ENCODE peak calls at places on chromosomes 2 and 18, in eight cellular contexts. One of them, this sample, is unnamed.
A peak's percentile ranks its signal among the peaks of the same experiment; 100 is the strongest.

GRCh38 chr2:67564626-67565025 is 167.5 kb downstream of the ETAA1 start:
- DNase-seq in naive B cell: no peak
- DNase-seq in A172: no peak
- DNase-seq in CD4-positive, alpha-beta memory T cell: no peak
- DNase-seq in CD4-positive, alpha-beta T cell: no peak
- DNase-seq in T-helper 17 cell: no peak
- DNase-seq in NAMALWA: no peak
- DNase-seq in heart right ventricle: no peak
- DNase-seq in this sample: no peak

GRCh38 chr2:66585616-66586015 is 150.7 kb downstream of the MEIS1 start:
- DNase-seq in CD4-positive, alpha-beta memory T cell: no peak
- DNase-seq in A172: peak; percentile 44
- DNase-seq in T-helper 17 cell: no peak
- DNase-seq in heart right ventricle: no peak
- DNase-seq in NAMALWA: no peak
- DNase-seq in CD4-positive, alpha-beta T cell: no peak
- DNase-seq in naive B cell: no peak
- DNase-seq in this sample: no peak

GRCh38 chr2:182726473-182726872 is 10.4 kb downstream of the DNAJC10 start:
- DNase-seq in A172: no peak
- DNase-seq in T-helper 17 cell: no peak
- DNase-seq in NAMALWA: peak; percentile 13
- DNase-seq in CD4-positive, alpha-beta memory T cell: no peak
- DNase-seq in naive B cell: no peak
- DNase-seq in CD4-positive, alpha-beta T cell: no peak
- DNase-seq in heart right ventricle: no peak
- DNase-seq in this sample: no peak

GRCh38 chr2:201432551-201433388 is 18.5 kb downstream of the TRAK2 start:
- DNase-seq in T-helper 17 cell: no peak
- DNase-seq in naive B cell: no peak
- DNase-seq in CD4-positive, alpha-beta T cell: no peak
- DNase-seq in A172: peak; percentile 27
- DNase-seq in heart right ventricle: no peak
- DNase-seq in NAMALWA: no peak
- DNase-seq in CD4-positive, alpha-beta memory T cell: no peak
- DNase-seq in this sample: no peak

GRCh38 chr2:112912403-112912802 is 1.4 kb downstream of the IL37 start:
- DNase-seq in A172: no peak
- DNase-seq in CD4-positive, alpha-beta memory T cell: no peak
- DNase-seq in CD4-positive, alpha-beta T cell: no peak
- DNase-seq in heart right ventricle: no peak
- DNase-seq in NAMALWA: peak; percentile 12
- DNase-seq in T-helper 17 cell: no peak
- DNase-seq in naive B cell: no peak
- DNase-seq in this sample: no peak

GRCh38 chr2:207792244-207792785 is 22.6 kb upstream of the FZD5 start:
- DNase-seq in CD4-positive, alpha-beta T cell: no peak
- DNase-seq in CD4-positive, alpha-beta memory T cell: no peak
- DNase-seq in NAMALWA: no peak
- DNase-seq in A172: peak; percentile 82
- DNase-seq in T-helper 17 cell: no peak
- DNase-seq in heart right ventricle: no peak
- DNase-seq in naive B cell: no peak
- DNase-seq in this sample: no peak

GRCh38 chr2:14199040-14199439 is 433.5 kb upstream of the LRATD1 start:
- DNase-seq in NAMALWA: no peak
- DNase-seq in CD4-positive, alpha-beta T cell: no peak
- DNase-seq in T-helper 17 cell: no peak
- DNase-seq in A172: no peak
- DNase-seq in CD4-positive, alpha-beta memory T cell: no peak
- DNase-seq in heart right ventricle: no peak
- DNase-seq in naive B cell: no peak
- DNase-seq in this sample: no peak

GRCh38 chr2:195586062-195586713 is 70.8 kb upstream of the SLC39A10 start:
- DNase-seq in naive B cell: no peak
- DNase-seq in T-helper 17 cell: no peak
- DNase-seq in NAMALWA: no peak
- DNase-seq in A172: no peak
- DNase-seq in CD4-positive, alpha-beta T cell: no peak
- DNase-seq in heart right ventricle: no peak
- DNase-seq in CD4-positive, alpha-beta memory T cell: no peak
- DNase-seq in this sample: no peak

GRCh38 chr18:8654482-8655451 is 45.5 kb downstream of the RAB12 start:
- DNase-seq in A172: no peak
- DNase-seq in CD4-positive, alpha-beta T cell: no peak
- DNase-seq in heart right ventricle: no peak
- DNase-seq in CD4-positive, alpha-beta memory T cell: peak; percentile 24
- DNase-seq in naive B cell: peak; percentile 24
- DNase-seq in T-helper 17 cell: no peak
- DNase-seq in NAMALWA: peak; percentile 52
- DNase-seq in this sample: peak; percentile 45

GRCh38 chr18:78982186-78982585 is 2.6 kb downstream of the SALL3 start:
- DNase-seq in T-helper 17 cell: no peak
- DNase-seq in heart right ventricle: no peak
- DNase-seq in A172: no peak
- DNase-seq in CD4-positive, alpha-beta T cell: no peak
- DNase-seq in NAMALWA: no peak
- DNase-seq in naive B cell: no peak
- DNase-seq in CD4-positive, alpha-beta memory T cell: no peak
- DNase-seq in this sample: peak; percentile 31

GRCh38 chr2:238183846-238184245 is 19.6 kb downstream of the ILKAP start:
- DNase-seq in T-helper 17 cell: no peak
- DNase-seq in heart right ventricle: no peak
- DNase-seq in CD4-positive, alpha-beta T cell: no peak
- DNase-seq in CD4-positive, alpha-beta memory T cell: no peak
- DNase-seq in naive B cell: no peak
- DNase-seq in A172: no peak
- DNase-seq in NAMALWA: no peak
- DNase-seq in this sample: no peak

GRCh38 chr18:77967791-77968190 is 718.1 kb downstream of the GALR1 start:
- DNase-seq in naive B cell: no peak
- DNase-seq in T-helper 17 cell: no peak
- DNase-seq in NAMALWA: no peak
- DNase-seq in heart right ventricle: no peak
- DNase-seq in CD4-positive, alpha-beta memory T cell: no peak
- DNase-seq in A172: no peak
- DNase-seq in CD4-positive, alpha-beta T cell: no peak
- DNase-seq in this sample: no peak

GRCh38 chr2:196195758-196196157 is 24.4 kb upstream of the STK17B start:
- DNase-seq in naive B cell: no peak
- DNase-seq in CD4-positive, alpha-beta memory T cell: no peak
- DNase-seq in CD4-positive, alpha-beta T cell: no peak
- DNase-seq in heart right ventricle: no peak
- DNase-seq in T-helper 17 cell: no peak
- DNase-seq in A172: no peak
- DNase-seq in NAMALWA: no peak
- DNase-seq in this sample: no peak

GRCh38 chr18:51933903-51934302 is 406.1 kb upstream of the DCC start:
- DNase-seq in T-helper 17 cell: no peak
- DNase-seq in CD4-positive, alpha-beta memory T cell: no peak
- DNase-seq in NAMALWA: no peak
- DNase-seq in A172: no peak
- DNase-seq in heart right ventricle: no peak
- DNase-seq in naive B cell: no peak
- DNase-seq in CD4-positive, alpha-beta T cell: no peak
- DNase-seq in this sample: no peak

GRCh38 chr2:7517122-7517487 is 599.9 kb downstream of the RNF144A start:
- DNase-seq in CD4-positive, alpha-beta memory T cell: peak; percentile 37
- DNase-seq in T-helper 17 cell: no peak
- DNase-seq in CD4-positive, alpha-beta T cell: peak; percentile 7
- DNase-seq in A172: no peak
- DNase-seq in naive B cell: no peak
- DNase-seq in heart right ventricle: no peak
- DNase-seq in NAMALWA: no peak
- DNase-seq in this sample: no peak

GRCh38 chr18:58716046-58716766 is 44.9 kb downstream of the MALT1 start:
- DNase-seq in CD4-positive, alpha-beta memory T cell: peak; percentile 37
- DNase-seq in A172: no peak
- DNase-seq in heart right ventricle: no peak
- DNase-seq in T-helper 17 cell: no peak
- DNase-seq in CD4-positive, alpha-beta T cell: no peak
- DNase-seq in NAMALWA: peak; percentile 72
- DNase-seq in naive B cell: peak; percentile 20
- DNase-seq in this sample: no peak

GRCh38 chr2:12501469-12502147 is 215.1 kb upstream of the TRIB2 start:
- DNase-seq in T-helper 17 cell: peak; percentile 25
- DNase-seq in heart right ventricle: peak; percentile 44
- DNase-seq in CD4-positive, alpha-beta T cell: peak; percentile 62
- DNase-seq in A172: peak; percentile 28
- DNase-seq in CD4-positive, alpha-beta memory T cell: peak; percentile 68
- DNase-seq in NAMALWA: no peak
- DNase-seq in naive B cell: peak; percentile 39
- DNase-seq in this sample: no peak

GRCh38 chr2:2590141-2590540 is 259.1 kb upstream of the MYT1L start:
- DNase-seq in NAMALWA: no peak
- DNase-seq in heart right ventricle: no peak
- DNase-seq in A172: no peak
- DNase-seq in CD4-positive, alpha-beta T cell: no peak
- DNase-seq in CD4-positive, alpha-beta memory T cell: no peak
- DNase-seq in naive B cell: no peak
- DNase-seq in T-helper 17 cell: no peak
- DNase-seq in this sample: no peak

GRCh38 chr2:69119541-69119940 is 106.6 kb downstream of the ANTXR1 start:
- DNase-seq in NAMALWA: no peak
- DNase-seq in CD4-positive, alpha-beta T cell: no peak
- DNase-seq in A172: no peak
- DNase-seq in heart right ventricle: no peak
- DNase-seq in T-helper 17 cell: no peak
- DNase-seq in CD4-positive, alpha-beta memory T cell: no peak
- DNase-seq in naive B cell: no peak
- DNase-seq in this sample: no peak

GRCh38 chr18:9671214-9671613 is 36.9 kb upstream of the RAB31 start:
- DNase-seq in A172: no peak
- DNase-seq in naive B cell: no peak
- DNase-seq in heart right ventricle: no peak
- DNase-seq in T-helper 17 cell: no peak
- DNase-seq in NAMALWA: no peak
- DNase-seq in CD4-positive, alpha-beta T cell: no peak
- DNase-seq in CD4-positive, alpha-beta memory T cell: no peak
- DNase-seq in this sample: no peak

GRCh38 chr2:9326975-9327374 is 96.4 kb downstream of the ITGB1BP1 start:
- DNase-seq in CD4-positive, alpha-beta T cell: no peak
- DNase-seq in naive B cell: no peak
- DNase-seq in A172: peak; percentile 53
- DNase-seq in heart right ventricle: no peak
- DNase-seq in CD4-positive, alpha-beta memory T cell: no peak
- DNase-seq in NAMALWA: no peak
- DNase-seq in T-helper 17 cell: no peak
- DNase-seq in this sample: no peak

GRCh38 chr2:5474716-5475115 is 217.5 kb upstream of the SOX11 start:
- DNase-seq in naive B cell: no peak
- DNase-seq in NAMALWA: no peak
- DNase-seq in CD4-positive, alpha-beta memory T cell: no peak
- DNase-seq in T-helper 17 cell: no peak
- DNase-seq in A172: no peak
- DNase-seq in CD4-positive, alpha-beta T cell: no peak
- DNase-seq in heart right ventricle: no peak
- DNase-seq in this sample: no peak

GRCh38 chr18:74613390-74613789 is 15.7 kb downstream of the ZNF407 start:
- DNase-seq in CD4-positive, alpha-beta T cell: no peak
- DNase-seq in NAMALWA: no peak
- DNase-seq in T-helper 17 cell: no peak
- DNase-seq in naive B cell: no peak
- DNase-seq in CD4-positive, alpha-beta memory T cell: no peak
- DNase-seq in A172: no peak
- DNase-seq in heart right ventricle: no peak
- DNase-seq in this sample: no peak

GRCh38 chr2:43402002-43402401 is 175.6 kb upstream of the ZFP36L2 start:
- DNase-seq in T-helper 17 cell: no peak
- DNase-seq in A172: no peak
- DNase-seq in naive B cell: no peak
- DNase-seq in CD4-positive, alpha-beta T cell: no peak
- DNase-seq in NAMALWA: peak; percentile 17
- DNase-seq in CD4-positive, alpha-beta memory T cell: no peak
- DNase-seq in heart right ventricle: no peak
- DNase-seq in this sample: no peak

GRCh38 chr2:210546424-210547223 is 9.8 kb upstream of the CPS1 start:
- DNase-seq in naive B cell: no peak
- DNase-seq in A172: no peak
- DNase-seq in T-helper 17 cell: no peak
- DNase-seq in CD4-positive, alpha-beta T cell: no peak
- DNase-seq in NAMALWA: no peak
- DNase-seq in CD4-positive, alpha-beta memory T cell: no peak
- DNase-seq in heart right ventricle: peak; percentile 8
- DNase-seq in this sample: no peak

GRCh38 chr2:134107402-134107801 is 146.5 kb upstream of the MGAT5 start:
- DNase-seq in heart right ventricle: no peak
- DNase-seq in NAMALWA: no peak
- DNase-seq in A172: no peak
- DNase-seq in CD4-positive, alpha-beta T cell: no peak
- DNase-seq in CD4-positive, alpha-beta memory T cell: no peak
- DNase-seq in T-helper 17 cell: no peak
- DNase-seq in naive B cell: no peak
- DNase-seq in this sample: no peak

GRCh38 chr2:168466834-168467565 is 10.9 kb downstream of the CERS6 start:
- DNase-seq in T-helper 17 cell: no peak
- DNase-seq in CD4-positive, alpha-beta T cell: no peak
- DNase-seq in naive B cell: no peak
- DNase-seq in CD4-positive, alpha-beta memory T cell: no peak
- DNase-seq in A172: no peak
- DNase-seq in NAMALWA: no peak
- DNase-seq in heart right ventricle: no peak
- DNase-seq in this sample: no peak

GRCh38 chr2:69013123-69013836 is at the start of gene ANTXR1:
- DNase-seq in CD4-positive, alpha-beta T cell: peak; percentile 3
- DNase-seq in heart right ventricle: peak; percentile 36
- DNase-seq in A172: peak; percentile 65
- DNase-seq in NAMALWA: no peak
- DNase-seq in naive B cell: peak; percentile 9
- DNase-seq in CD4-positive, alpha-beta memory T cell: peak; percentile 11
- DNase-seq in T-helper 17 cell: no peak
- DNase-seq in this sample: peak; percentile 63

GRCh38 chr18:23487738-23488625 is 15.3 kb upstream of the RMC1 start:
- DNase-seq in T-helper 17 cell: no peak
- DNase-seq in naive B cell: peak; percentile 56
- DNase-seq in heart right ventricle: no peak
- DNase-seq in CD4-positive, alpha-beta T cell: peak; percentile 41
- DNase-seq in CD4-positive, alpha-beta memory T cell: peak; percentile 24
- DNase-seq in A172: peak; percentile 28
- DNase-seq in NAMALWA: peak; percentile 50
- DNase-seq in this sample: no peak

GRCh38 chr18:420661-421060 is 79.8 kb downstream of the COLEC12 start:
- DNase-seq in NAMALWA: no peak
- DNase-seq in naive B cell: no peak
- DNase-seq in T-helper 17 cell: no peak
- DNase-seq in CD4-positive, alpha-beta memory T cell: no peak
- DNase-seq in heart right ventricle: no peak
- DNase-seq in CD4-positive, alpha-beta T cell: no peak
- DNase-seq in A172: no peak
- DNase-seq in this sample: no peak

GRCh38 chr18:23302852-23303527 is 150.1 kb upstream of the RIOK3 start:
- DNase-seq in naive B cell: no peak
- DNase-seq in heart right ventricle: no peak
- DNase-seq in NAMALWA: no peak
- DNase-seq in CD4-positive, alpha-beta T cell: no peak
- DNase-seq in CD4-positive, alpha-beta memory T cell: no peak
- DNase-seq in T-helper 17 cell: no peak
- DNase-seq in A172: peak; percentile 66
- DNase-seq in this sample: no peak

GRCh38 chr18:28147674-28148171 is 29.2 kb downstream of the CDH2 start:
- DNase-seq in CD4-positive, alpha-beta memory T cell: no peak
- DNase-seq in heart right ventricle: no peak
- DNase-seq in CD4-positive, alpha-beta T cell: no peak
- DNase-seq in A172: no peak
- DNase-seq in naive B cell: no peak
- DNase-seq in NAMALWA: no peak
- DNase-seq in T-helper 17 cell: no peak
- DNase-seq in this sample: no peak